ENCODE peak calls at places on chromosomes 2 and 18, in six cellular contexts. Z, U, O, F, H and B are unnamed samples.

GRCh38 chr2:40725950-40726349 is 274.1 kb upstream of the SLC8A1 start:
- DNase-seq in Z (no peak), U (no peak), O (no peak), F (no peak), H (no peak), B (no peak)

GRCh38 chr2:197571622-197572271 is 55.9 kb downstream of the MOB4 start:
- DNase-seq in Z (no peak), U (no peak), O (no peak), F (no peak), H (no peak), B (no peak)

GRCh38 chr2:72837171-72837570 is 11.3 kb upstream of the EXOC6B start:
- DNase-seq in Z (no peak), U (no peak), O (no peak), F (no peak), H (no peak), B (no peak)

GRCh38 chr2:179186126-179186525 is 78.5 kb downstream of the SESTD1 start:
- DNase-seq in Z (no peak), U (peak), O (no peak), F (no peak), H (no peak), B (no peak)

GRCh38 chr18:77481541-77481940 is 231.9 kb downstream of the GALR1 start:
- DNase-seq in Z (no peak), U (no peak), O (no peak), F (no peak), H (no peak), B (no peak)

GRCh38 chr2:168490916-168491605 is 35.0 kb downstream of the CERS6 start:
- DNase-seq in Z (no peak), U (no peak), O (no peak), F (no peak), H (no peak), B (no peak)

GRCh38 chr18:25467226-25468065 is 115.5 kb upstream of the ZNF521 start:
- DNase-seq in Z (no peak), U (peak), O (no peak), F (no peak), H (no peak), B (peak)

GRCh38 chr2:220619525-220620267 is 952.4 kb downstream of the EPHA4 start:
- DNase-seq in Z (no peak), U (peak), O (no peak), F (no peak), H (no peak), B (no peak)

GRCh38 chr2:191231995-191232394 is 13.2 kb upstream of the MYO1B start:
- DNase-seq in Z (no peak), U (no peak), O (no peak), F (no peak), H (no peak), B (no peak)

GRCh38 chr2:24456610-24457556 is 34.2 kb upstream of the NCOA1 start:
- DNase-seq in Z (no peak), U (peak), O (no peak), F (peak), H (no peak), B (peak)

GRCh38 chr2:179574061-179574519 is 287.3 kb downstream of the ZNF385B start:
- DNase-seq in Z (no peak), U (peak), O (no peak), F (no peak), H (no peak), B (no peak)